ENCODE peak calls at places on chromosomes 4 and X, in six cellular contexts. S is Right ventricle myocardium superior; M is esophagus mucosa; Z is activated CD8-positive, alpha-beta T cell treated with anti-CD3 and anti-CD28 coated beads for 36 hours; C is naive thymus-derived CD8-positive, alpha-beta T cell; R is right cardiac atrium. U is an unnamed sample.

GRCh38 chr4:33052241-33052640 is 2332.1 kb downstream of the PCDH7 start:
- ATAC-seq in S (no peak), M (no peak), Z (no peak), C (no peak), R (no peak), U (no peak)

GRCh38 chr4:27911047-27911446 is 1050.4 kb downstream of the STIM2 start:
- ATAC-seq in S (peak), M (no peak), Z (no peak), C (no peak), R (peak), U (no peak)

GRCh38 chr4:150248181-150248580 is 169.9 kb downstream of the DCLK2 start:
- ATAC-seq in S (no peak), M (peak), Z (no peak), C (no peak), R (no peak), U (no peak)

GRCh38 chr4:26110493-26110892 is 196.5 kb downstream of the SMIM20 start:
- ATAC-seq in S (no peak), M (peak), Z (no peak), C (no peak), R (no peak), U (no peak)

GRCh38 chr4:39655206-39655605 is 16.5 kb upstream of the SMIM14 start:
- ATAC-seq in S (no peak), M (no peak), Z (no peak), C (no peak), R (peak), U (no peak)

GRCh38 chr4:7516116-7516772 is 81.5 kb upstream of the PSAPL1 start:
- ATAC-seq in S (no peak), M (no peak), Z (no peak), C (no peak), R (no peak), U (no peak)

GRCh38 chr4:157727163-157727562 is 445.7 kb downstream of the GASK1B start:
- ATAC-seq in S (no peak), M (no peak), Z (no peak), C (no peak), R (no peak), U (no peak)

GRCh38 chrX:145394344-145394743 is 147.0 kb downstream of the SPANXN1 start:
- ATAC-seq in S (no peak), M (no peak), Z (no peak), C (no peak), R (no peak), U (no peak)

GRCh38 chrX:153004780-153005179 is 10.9 kb upstream of the PNMA5 start:
- ATAC-seq in S (no peak), M (no peak), Z (no peak), C (no peak), R (no peak), U (no peak)

GRCh38 chr4:55444822-55445221 is 49.1 kb downstream of the TMEM165 start:
- ATAC-seq in S (peak), M (peak), Z (no peak), C (peak), R (no peak), U (no peak)

GRCh38 chr4:176309046-176309445 is 10.7 kb upstream of the SPCS3 start:
- ATAC-seq in S (no peak), M (no peak), Z (peak), C (no peak), R (no peak), U (peak)

GRCh38 chr4:9875516-9875915 is 94.1 kb downstream of the DRD5 start:
- ATAC-seq in S (no peak), M (no peak), Z (no peak), C (no peak), R (no peak), U (no peak)

GRCh38 chr4:83558693-83559092 is 22.8 kb downstream of the GPAT3 start:
- ATAC-seq in S (no peak), M (no peak), Z (peak), C (no peak), R (no peak), U (peak)

GRCh38 chrX:110794601-110795000 is 1.0 kb downstream of the CHRDL1 start:
- ATAC-seq in S (no peak), M (no peak), Z (no peak), C (no peak), R (no peak), U (no peak)

U was measured in activated T-helper 17 cell treated with anti-CD3 and anti-CD28 coated beads, Interleukin-2, amount 50 U/mL, for 72 hours.